ENCODE peak calls at places on chromosomes 12 and 14, in seven cellular contexts. U is epithelial cell of esophagus, J is tibial artery, S is left ventricle myocardium inferior, K is AG09309, A is choroid plexus epithelial cell, P is right lobe of liver. C is an unnamed sample.

GRCh38 chr12:54941659-54942058 is 42.9 kb downstream of the TESPA1 start:
- DNase-seq in P (no peak), K (no peak), A (no peak), S (no peak), U (no peak), J (no peak), C (no peak)

GRCh38 chr12:100225491-100225890 is 24.9 kb downstream of the ACTR6 start:
- DNase-seq in J (no peak), A (no peak), U (peak), P (no peak), S (no peak), K (no peak), C (no peak)

GRCh38 chr12:45314770-45315169 is 98.9 kb downstream of the ANO6 start:
- DNase-seq in K (no peak), A (no peak), U (no peak), P (no peak), J (no peak), S (no peak), C (no peak)

GRCh38 chr14:55899531-55899930 is 218.7 kb upstream of the PELI2 start:
- DNase-seq in J (no peak), S (no peak), P (no peak), A (peak), K (no peak), U (no peak), C (no peak)

GRCh38 chr14:32998433-32998832 is 59.8 kb downstream of the NPAS3 start:
- DNase-seq in S (no peak), K (peak), J (no peak), U (peak), A (peak), P (no peak), C (peak)

GRCh38 chr14:100676089-100676685 is 50.5 kb upstream of the DLK1 start:
- DNase-seq in P (no peak), S (no peak), J (no peak), A (no peak), K (no peak), U (no peak), C (no peak)

GRCh38 chr12:85794551-85794950 is 41.7 kb downstream of the RASSF9 start:
- DNase-seq in S (no peak), J (no peak), K (peak), U (no peak), P (no peak), A (peak), C (peak)

GRCh38 chr14:73176673-73177072 is 40.4 kb downstream of the PSEN1 start:
- DNase-seq in S (no peak), A (peak), J (no peak), U (no peak), P (no peak), K (no peak), C (no peak)

GRCh38 chr12:68040450-68041075 is 51.3 kb downstream of the IFNG-AS1 start:
- DNase-seq in K (peak), J (no peak), A (peak), S (peak), P (peak), U (peak), C (peak)

GRCh38 chr12:53751336-53752191 is at the start of gene CISTR:
- DNase-seq in K (no peak), A (no peak), P (no peak), J (peak), S (no peak), U (no peak), C (no peak)

GRCh38 chr14:72774141-72774540 is 119.8 kb downstream of the DPF3 start:
- DNase-seq in U (no peak), J (no peak), S (no peak), P (no peak), K (no peak), A (no peak), C (no peak)

GRCh38 chr12:6943719-6944380 is at the start of the genes C12orf57 and RNU7-1:
- DNase-seq in S (peak), K (peak), U (peak), J (peak), P (peak), A (peak), C (peak)

GRCh38 chr14:71988954-71989353 is 56.7 kb downstream of the RGS6 start:
- DNase-seq in A (no peak), K (no peak), U (no peak), S (peak), P (no peak), J (no peak), C (no peak)

GRCh38 chr12:98355322-98355721 is 160.1 kb upstream of the TMPO start:
- DNase-seq in U (peak), A (peak), P (no peak), S (no peak), K (no peak), J (no peak), C (peak)

GRCh38 chr14:74793506-74794155 is 30.5 kb downstream of the YLPM1 start:
- DNase-seq in K (no peak), A (peak), S (no peak), U (peak), J (no peak), P (no peak), C (peak)

GRCh38 chr14:99722741-99723140 is 38.6 kb downstream of the CYP46A1 start:
- DNase-seq in P (peak), J (peak), S (no peak), K (no peak), A (no peak), U (no peak), C (no peak)

GRCh38 chr14:105067140-105067968 is 2.1 kb upstream of the GPR132 start:
- DNase-seq in J (peak), S (no peak), K (no peak), A (peak), U (peak), P (peak), C (no peak)

GRCh38 chr14:104948736-104949031 is 24.0 kb downstream of the PLD4 start:
- DNase-seq in S (no peak), A (no peak), U (no peak), P (no peak), J (peak), K (no peak), C (no peak)

GRCh38 chr12:92007787-92008186 is 137.9 kb downstream of the BTG1 start:
- DNase-seq in S (no peak), U (no peak), P (no peak), J (no peak), A (no peak), K (no peak), C (no peak)

GRCh38 chr14:75831455-75831854 is 150.3 kb downstream of the TGFB3 start:
- DNase-seq in U (peak), A (peak), P (no peak), S (peak), J (no peak), K (no peak), C (peak)

GRCh38 chr12:49389092-49389703 is 21.9 kb downstream of the SPATS2 start:
- DNase-seq in A (no peak), U (no peak), J (no peak), S (peak), K (no peak), P (no peak), C (no peak)

GRCh38 chr14:59619071-59619470 is 42.5 kb upstream of the CCDC175 start:
- DNase-seq in U (peak), K (no peak), A (no peak), S (no peak), J (no peak), P (no peak), C (no peak)

GRCh38 chr12:90250766-90251165 is 542.1 kb upstream of the ATP2B1 start:
- DNase-seq in U (no peak), S (no peak), J (peak), P (no peak), A (peak), K (no peak), C (peak)

GRCh38 chr14:95125156-95125555 is 32.2 kb downstream of the DICER1 start:
- DNase-seq in K (no peak), A (no peak), J (no peak), S (no peak), U (no peak), P (no peak), C (no peak)

GRCh38 chr14:99754141-99755067 is 38.8 kb upstream of the EML1 start:
- DNase-seq in K (no peak), A (no peak), S (peak), P (no peak), J (peak), U (peak), C (peak)

GRCh38 chr12:20588057-20588456 is 107.1 kb upstream of the SLCO1C1 start:
- DNase-seq in A (no peak), J (no peak), K (no peak), P (no peak), S (no peak), U (no peak), C (no peak)

GRCh38 chr12:120437735-120438494 is at the start of gene COX6A1:
- DNase-seq in K (peak), U (peak), A (peak), S (peak), P (peak), J (peak), C (peak)

GRCh38 chr12:120438495-120439198 is 734 bp downstream of the COX6A1 start:
- DNase-seq in J (no peak), U (peak), A (no peak), P (no peak), K (no peak), S (no peak), C (no peak)

GRCh38 chr12:120444676-120445075 is 1.5 kb downstream of the TRIAP1 start:
- DNase-seq in J (no peak), P (no peak), K (no peak), S (no peak), A (no peak), U (no peak), C (no peak)

DNA sequence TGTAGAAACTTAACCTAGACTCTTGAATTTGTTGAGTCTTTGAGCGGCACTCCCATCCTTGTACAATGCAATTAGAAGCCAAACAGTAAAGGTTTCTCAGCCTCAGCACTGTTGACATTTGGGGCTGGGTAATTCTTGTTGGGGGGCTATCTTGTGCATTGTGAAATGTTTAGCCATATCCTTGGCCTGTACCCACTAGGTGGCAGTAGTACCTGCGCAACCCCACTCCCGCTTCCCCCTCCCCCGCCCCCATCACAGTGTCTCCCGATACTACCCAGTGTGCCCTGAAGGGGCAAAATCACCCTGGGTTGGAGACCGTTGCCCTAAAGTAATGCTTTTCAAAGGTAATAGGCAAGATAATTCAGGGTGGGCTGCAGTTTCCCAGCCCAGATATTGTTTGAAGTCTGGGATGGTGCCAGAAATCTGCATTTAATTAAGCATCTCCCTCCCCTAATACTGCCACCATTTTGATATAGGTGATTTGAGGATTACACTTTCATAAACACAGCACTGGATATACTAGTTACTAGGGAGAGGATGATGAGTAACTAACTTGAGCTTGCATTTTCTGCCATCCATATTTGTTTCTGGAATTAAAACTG is 1.8 kb downstream of the COX6A1 start:
- DNase-seq in J (no peak), K (no peak), S (peak), A (peak), U (peak), P (peak), C (peak)
- H3K4me3 ChIP-seq in J (no peak), K (no peak), S (peak), A (no peak), U (peak), P (no peak), C (no peak)

DNA sequence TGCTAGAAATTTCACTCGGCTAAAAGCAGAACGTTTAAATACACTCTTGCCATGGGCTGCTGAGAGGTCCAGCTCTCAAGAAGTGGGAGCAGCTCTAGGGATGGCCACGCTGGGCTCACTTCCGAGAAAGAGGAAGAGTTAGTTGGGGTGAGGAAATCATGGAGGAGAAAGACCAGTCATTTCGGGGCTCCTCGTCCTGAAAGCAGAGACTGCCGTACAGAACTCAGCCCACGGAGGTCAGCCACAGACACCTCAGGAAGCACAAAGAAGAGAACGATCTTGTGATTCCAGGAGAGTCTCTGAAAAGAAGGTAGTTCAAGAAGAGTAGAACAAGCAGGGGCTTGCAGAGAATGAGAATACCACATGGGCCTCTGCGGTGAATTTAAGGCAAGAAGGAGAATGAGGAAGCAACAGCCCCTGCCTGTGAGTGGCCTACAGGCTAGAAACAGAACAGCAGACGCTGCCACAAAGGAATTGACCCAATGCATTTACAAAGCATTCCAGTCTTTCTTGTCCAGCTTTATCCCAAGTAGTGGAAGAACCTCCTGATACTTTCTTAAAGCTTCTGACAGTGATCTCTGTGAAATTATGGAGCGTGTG is 311.9 kb downstream of the CACNA1C start:
- DNase-seq in U (peak), A (no peak), K (no peak), J (no peak), P (no peak), S (no peak), C (no peak)
- TF ChIP-seq CTCF in U (no peak), A (no peak), K (no peak), J (no peak), P (no peak), S (peak), C (no peak)

GRCh38 chr12:124568431-124569374 is 1.3 kb upstream of the NCOR2 start:
- DNase-seq in A (peak), U (peak), P (peak), S (peak), J (peak), K (peak), C (peak)
- H3K4me3 ChIP-seq in A (no peak), U (no peak), P (no peak), S (peak), J (peak), K (no peak), C (no peak)

GRCh38 chr12:3882896-3883564 is 9.8 kb upstream of the PARP11 start:
- DNase-seq in P (no peak), J (no peak), A (peak), S (no peak), U (peak), K (no peak), C (no peak)
- TF ChIP-seq CTCF in P (peak), J (no peak), A (peak), S (peak), U (peak), K (peak), C (peak)

GRCh38 chr12:46369474-46370379 is 2.8 kb downstream of the SLC38A2 start:
- DNase-seq in P (no peak), S (no peak), K (no peak), J (no peak), U (no peak), A (peak), C (no peak)

GRCh38 chr12:46370380-46370734 is 2.2 kb downstream of the SLC38A2 start:
- DNase-seq in J (no peak), A (peak), U (no peak), P (no peak), S (no peak), K (no peak), C (no peak)

GRCh38 chr12:46368684-46369083 is 3.9 kb downstream of the SLC38A2 start:
- DNase-seq in S (no peak), A (peak), K (no peak), J (no peak), U (no peak), P (no peak), C (no peak)

GRCh38 chr12:46368138-46368537 is 4.4 kb downstream of the SLC38A2 start:
- DNase-seq in P (no peak), K (no peak), J (no peak), A (peak), U (no peak), S (no peak), C (no peak)

GRCh38 chr12:46369095-46369473 is 3.5 kb downstream of the SLC38A2 start:
- DNase-seq in A (peak), P (no peak), U (no peak), K (no peak), S (no peak), J (no peak), C (no peak)
- H3K4me3 ChIP-seq in A (peak), P (peak), U (peak), K (peak), S (peak), J (peak), C (peak)

DNA sequence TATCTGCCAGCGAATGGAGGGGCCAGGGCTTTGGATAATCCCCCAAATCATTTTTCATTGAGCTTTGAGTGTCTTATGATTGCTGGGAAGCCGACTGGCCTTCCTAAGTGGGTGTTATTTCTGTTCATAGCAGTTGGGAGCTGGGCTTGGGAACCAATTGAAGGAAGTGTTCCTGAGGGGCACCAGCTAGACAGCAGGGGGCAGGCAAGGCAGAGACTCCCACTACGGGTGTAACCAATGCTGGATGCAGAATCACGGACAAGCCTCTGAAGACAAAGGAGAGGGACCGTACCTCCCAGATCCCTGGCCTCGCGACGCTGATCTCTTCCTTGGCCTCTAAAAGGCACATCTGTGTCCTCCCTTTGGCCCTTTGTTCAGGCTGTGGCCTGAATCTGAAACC is 149.0 kb upstream of the PRMT8 start:
- DNase-seq in A (peak), U (peak), K (no peak), P (no peak), J (no peak), S (peak), C (peak)
- TF ChIP-seq CTCF in A (peak), U (peak), K (peak), P (no peak), J (no peak), S (peak), C (peak)

GRCh38 chr14:21191261-21191808 is 35.5 kb upstream of the OR5AU1 start:
- DNase-seq in U (no peak), A (no peak), P (no peak), K (no peak), J (no peak), S (no peak), C (no peak)
- H3K4me3 ChIP-seq in U (no peak), A (no peak), P (no peak), K (no peak), J (peak), S (peak), C (no peak)

DNA sequence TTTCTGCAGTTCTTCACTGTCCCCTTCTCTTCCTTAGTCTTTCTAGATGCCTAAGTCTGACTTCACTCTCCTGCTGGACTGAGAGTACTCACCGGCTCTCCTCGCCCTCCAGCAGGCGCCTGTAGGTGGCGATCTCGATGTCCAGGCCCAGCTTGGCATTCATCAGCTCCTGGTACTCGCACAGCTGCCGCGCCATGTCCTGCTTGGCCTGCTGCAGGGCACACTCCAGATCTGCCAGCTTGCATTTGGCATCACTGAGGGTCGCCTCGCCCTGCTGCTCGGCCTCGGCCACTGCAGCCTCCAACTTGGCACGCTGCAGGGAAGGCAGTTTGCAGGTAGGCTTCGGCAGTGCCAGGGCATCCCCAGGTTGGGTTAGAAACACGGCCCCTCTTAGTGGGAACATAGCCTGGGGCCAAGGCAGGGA is 5.2 kb downstream of the KRT84 start:
- DNase-seq in P (no peak), K (no peak), J (no peak), S (no peak), U (peak), A (peak), C (peak)
- TF ChIP-seq CTCF in P (peak), K (peak), J (no peak), S (peak), U (peak), A (peak), C (peak)

C was measured in AG10803.